ENCODE peak calls at places on chromosomes 5 and 9, in eight cellular contexts. P, E, Z, Y, U, V, G and K are unnamed samples.

GRCh38 chr9:133701321-133701980 is 36.7 kb downstream of the SARDH start:
- DNase-seq in E (peak), U (no peak), V (no peak), Y (no peak), G (no peak), Z (no peak), P (peak), K (peak)

GRCh38 chr5:53578854-53579253 is 18.4 kb downstream of the NDUFS4 start:
- DNase-seq in E (no peak), U (no peak), P (no peak), G (no peak), V (no peak), Z (no peak), Y (no peak), K (no peak)

GRCh38 chr5:15391648-15392392 is 108.2 kb upstream of the FBXL7 start:
- DNase-seq in P (no peak), E (no peak), V (no peak), U (no peak), Z (no peak), Y (no peak), G (no peak), K (no peak)

GRCh38 chr5:71899865-71900342 is 180.8 kb downstream of the CARTPT start:
- DNase-seq in Y (no peak), V (no peak), U (no peak), E (no peak), Z (no peak), G (peak), P (no peak), K (no peak)

GRCh38 chr5:72013741-72014703 is 93.3 kb upstream of the MAP1B start:
- DNase-seq in Y (no peak), V (no peak), Z (no peak), E (no peak), U (no peak), P (no peak), G (no peak), K (no peak)

GRCh38 chr5:14665110-14665822 is 748 bp downstream of the OTULIN start:
- DNase-seq in Y (peak), G (peak), V (peak), P (peak), U (no peak), Z (peak), E (peak), K (peak)

GRCh38 chr5:175098301-175098700 is 345.7 kb downstream of the DRD1 start:
- DNase-seq in G (no peak), Y (no peak), P (no peak), V (no peak), U (no peak), E (no peak), Z (no peak), K (no peak)

GRCh38 chr9:14294659-14295058 is 19.3 kb downstream of the NFIB start:
- DNase-seq in G (no peak), V (no peak), Z (no peak), Y (no peak), E (no peak), U (no peak), P (no peak), K (no peak)

GRCh38 chr9:120608421-120608820 is 28.5 kb upstream of the CDK5RAP2 start:
- DNase-seq in P (no peak), E (no peak), V (no peak), G (no peak), U (no peak), Z (no peak), Y (no peak), K (no peak)

GRCh38 chr5:7410936-7411511 is 15.1 kb downstream of the ADCY2 start:
- DNase-seq in Y (no peak), G (no peak), V (no peak), E (no peak), U (no peak), P (no peak), Z (no peak), K (no peak)

GRCh38 chr9:83733739-83734138 is 26.0 kb upstream of the UBQLN1 start:
- DNase-seq in V (no peak), U (no peak), E (no peak), P (no peak), Y (no peak), Z (no peak), G (no peak), K (no peak)

GRCh38 chr5:132011561-132012384 is at the start of gene ACSL6:
- DNase-seq in U (no peak), G (no peak), P (peak), E (peak), Z (peak), Y (peak), V (peak), K (peak)

GRCh38 chr5:68088302-68088701 is 127.3 kb upstream of the PIK3R1 start:
- DNase-seq in Y (no peak), V (no peak), G (no peak), Z (no peak), E (no peak), P (no peak), U (peak), K (no peak)

GRCh38 chr5:157444224-157444623 is 15.8 kb upstream of the NIPAL4 start:
- DNase-seq in Z (no peak), P (peak), G (no peak), Y (no peak), U (no peak), V (no peak), E (no peak), K (no peak)

GRCh38 chr5:34497031-34497808 is 158.9 kb upstream of the RAI14 start:
- DNase-seq in G (peak), Z (no peak), E (no peak), P (peak), V (no peak), U (no peak), Y (no peak), K (no peak)

GRCh38 chr9:7259544-7260241 is 501.9 kb downstream of the KDM4C start:
- DNase-seq in Z (no peak), E (no peak), P (no peak), V (no peak), G (no peak), U (no peak), Y (no peak), K (no peak)